ENCODE peak calls at places on chromosome 12, in six cellular contexts. K is H1, Q is endothelial cell of umbilical vein, X is GM23338, T is SK-N-SH, J is GM12878. Y is an unnamed sample.

GRCh38 chr12:121796855-121797751 is 3.6 kb upstream of the RHOF start:
- DNase-seq in K (peak), Q (peak), X (peak), T (peak), J (no peak), Y (peak)

GRCh38 chr12:16158018-16158417 is 119.5 kb downstream of the SLC15A5 start:
- DNase-seq in K (no peak), Q (no peak), X (no peak), T (no peak), J (no peak), Y (no peak)

GRCh38 chr12:13387074-13387473 is 190.5 kb downstream of the EMP1 start:
- DNase-seq in K (no peak), Q (no peak), X (no peak), T (no peak), J (no peak), Y (no peak)

GRCh38 chr12:95385646-95386045 is 88.3 kb upstream of the METAP2 start:
- DNase-seq in K (no peak), Q (no peak), X (no peak), T (no peak), J (no peak), Y (no peak)

GRCh38 chr12:120247621-120248030 is 17.9 kb downstream of the PXN start:
- DNase-seq in K (no peak), Q (no peak), X (no peak), T (no peak), J (no peak), Y (no peak)

GRCh38 chr12:130973906-130974305 is 20.2 kb downstream of the ADGRD1 start:
- DNase-seq in K (no peak), Q (no peak), X (no peak), T (no peak), J (no peak), Y (no peak)

GRCh38 chr12:124938066-124938465 is 23.6 kb upstream of the UBC start:
- DNase-seq in K (no peak), Q (peak), X (no peak), T (no peak), J (peak), Y (no peak)

GRCh38 chr12:122841544-122842321 is 6.5 kb downstream of the HIP1R start:
- DNase-seq in K (no peak), Q (no peak), X (peak), T (peak), J (no peak), Y (peak)

GRCh38 chr12:13179159-13180074 is 17.1 kb upstream of the EMP1 start:
- DNase-seq in K (no peak), Q (no peak), X (peak), T (peak), J (no peak), Y (no peak)

GRCh38 chr12:24596768-24597388 is 352.0 kb downstream of the BCAT1 start:
- DNase-seq in K (no peak), Q (peak), X (peak), T (peak), J (no peak), Y (no peak)

GRCh38 chr12:124030510-124030909 is 57.5 kb downstream of the ZNF664 start:
- DNase-seq in K (no peak), Q (peak), X (peak), T (peak), J (no peak), Y (no peak)

GRCh38 chr12:91423336-91424050 is 240.9 kb upstream of the DCN start:
- DNase-seq in K (no peak), Q (no peak), X (peak), T (no peak), J (no peak), Y (no peak)
- H2AFZ ChIP-seq in K (no peak), Q (no peak), X (no peak), T (no peak), J (no peak), Y (no peak)

GRCh38 chr12:114131824-114132223 is 165.7 kb upstream of the RBM19 start:
- DNase-seq in K (no peak), Q (no peak), X (peak), T (no peak), J (no peak), Y (no peak)
- TF ChIP-seq POLR2AphosphoS5 in K (no peak), Q (no peak), X (no peak), T (no peak), J (no peak), Y (no peak)

GRCh38 chr12:89781161-89781560 is 72.5 kb upstream of the ATP2B1 start:
- DNase-seq in K (no peak), Q (no peak), X (no peak), T (no peak), J (no peak), Y (no peak)

GRCh38 chr12:89781961-89782360 is 73.3 kb upstream of the ATP2B1 start:
- DNase-seq in K (no peak), Q (no peak), X (no peak), T (no peak), J (no peak), Y (no peak)

GRCh38 chr12:89782807-89783206 is 74.2 kb upstream of the ATP2B1 start:
- DNase-seq in K (no peak), Q (no peak), X (no peak), T (no peak), J (no peak), Y (no peak)

GRCh38 chr12:89786177-89786810 is 77.7 kb upstream of the ATP2B1 start:
- DNase-seq in K (no peak), Q (no peak), X (no peak), T (no peak), J (no peak), Y (no peak)

GRCh38 chr12:89783321-89784060 is 74.9 kb upstream of the ATP2B1 start:
- DNase-seq in K (no peak), Q (peak), X (peak), T (no peak), J (no peak), Y (no peak)
- H2AFZ ChIP-seq in K (no peak), Q (no peak), X (peak), T (no peak), J (peak), Y (no peak)

DNA sequence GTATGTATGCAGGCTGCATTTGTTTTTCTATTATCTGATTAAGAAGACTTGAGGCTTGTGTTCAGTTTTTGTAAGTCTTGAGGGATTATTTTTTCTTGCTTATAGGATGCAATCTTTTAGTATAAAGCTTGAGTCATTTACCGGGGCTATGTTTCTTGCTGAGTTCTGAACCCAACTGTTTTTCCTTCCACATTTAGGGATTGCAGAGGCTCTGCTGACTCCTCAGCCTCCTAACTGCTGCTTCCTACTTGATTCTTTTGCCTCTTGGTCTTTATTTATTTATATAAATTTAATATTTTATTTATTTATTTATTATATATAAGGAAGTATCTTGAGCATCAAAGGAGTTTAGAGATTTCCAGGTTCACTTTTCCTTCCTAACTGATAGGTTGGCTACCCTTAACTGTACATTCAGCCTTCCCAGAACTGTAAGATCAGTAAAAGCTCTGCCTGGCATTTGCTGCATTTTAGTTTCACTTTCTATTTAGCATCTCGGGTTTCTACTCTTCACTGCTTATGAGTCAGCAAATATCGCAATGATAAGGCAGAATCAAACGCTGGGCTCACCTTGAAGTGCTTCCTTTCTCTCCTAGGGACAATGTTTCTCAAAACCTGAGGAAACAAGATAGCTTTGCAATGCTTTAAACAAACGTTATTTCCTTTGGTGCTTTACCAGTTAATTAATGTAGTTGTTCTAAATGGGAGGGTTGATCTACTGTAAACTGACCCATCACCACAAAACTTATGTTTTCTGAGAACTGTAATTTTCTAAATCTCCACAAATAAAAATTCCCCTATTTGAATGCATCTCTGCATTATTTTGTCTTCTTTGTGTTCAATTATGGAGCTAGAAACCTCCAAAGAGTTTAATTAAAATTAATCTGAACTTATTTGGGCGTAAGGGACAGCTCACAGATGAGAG is 1183.7 kb upstream of the TMEM132C start:
- DNase-seq in K (no peak), Q (peak), X (peak), T (peak), J (peak), Y (peak)
- TF ChIP-seq POLR2AphosphoS5 in K (no peak), Q (no peak), X (no peak), T (no peak), J (no peak), Y (peak)

GRCh38 chr12:4714879-4715278 is 5.3 kb upstream of the GALNT8 start:
- DNase-seq in K (no peak), Q (no peak), X (no peak), T (no peak), J (no peak), Y (no peak)
- H2AFZ ChIP-seq in K (no peak), Q (no peak), X (no peak), T (no peak), J (no peak), Y (no peak)